ENCODE peak calls at places on chromosome 22, in six cellular contexts. One of them, this sample, is unnamed.

GRCh38 chr22:41382098-41382578 is 396 bp downstream of the TEF start:
- DNase-seq in ovary: peak; percentile 84
- DNase-seq in testis: peak; percentile 85
- DNase-seq in body of pancreas: peak; percentile 60
- DNase-seq in uterus: peak; percentile 84
- DNase-seq in endothelial cell of umbilical vein: no peak
- DNase-seq in this sample: peak; percentile 69

GRCh38 chr22:24076091-24076867 is 65.2 kb downstream of the CABIN1 start:
- DNase-seq in body of pancreas: no peak
- DNase-seq in ovary: no peak
- DNase-seq in testis: no peak
- DNase-seq in endothelial cell of umbilical vein: no peak
- DNase-seq in uterus: no peak
- DNase-seq in this sample: no peak

GRCh38 chr22:25745341-25746011 is 3.5 kb downstream of the MYO18B start:
- DNase-seq in testis: no peak
- DNase-seq in ovary: no peak
- DNase-seq in body of pancreas: no peak
- DNase-seq in uterus: no peak
- DNase-seq in endothelial cell of umbilical vein: no peak
- DNase-seq in this sample: no peak

GRCh38 chr22:31650391-31650790 is 11.6 kb downstream of the PISD start:
- DNase-seq in body of pancreas: peak; percentile 31
- DNase-seq in uterus: peak; percentile 41
- DNase-seq in testis: no peak
- DNase-seq in endothelial cell of umbilical vein: no peak
- DNase-seq in ovary: no peak
- DNase-seq in this sample: no peak

GRCh38 chr22:26041931-26042330 is 127.3 kb upstream of the SEZ6L start:
- DNase-seq in endothelial cell of umbilical vein: no peak
- DNase-seq in uterus: no peak
- DNase-seq in testis: no peak
- DNase-seq in ovary: no peak
- DNase-seq in body of pancreas: no peak
- DNase-seq in this sample: no peak

GRCh38 chr22:47786650-47787290 is 1024.3 kb downstream of the TBC1D22A start:
- DNase-seq in body of pancreas: no peak
- DNase-seq in endothelial cell of umbilical vein: no peak
- DNase-seq in ovary: no peak
- DNase-seq in uterus: no peak
- DNase-seq in testis: no peak
- DNase-seq in this sample: no peak

GRCh38 chr22:22344430-22344829 is 99.8 kb downstream of the VPREB1 start:
- DNase-seq in testis: no peak
- DNase-seq in body of pancreas: no peak
- DNase-seq in ovary: no peak
- DNase-seq in uterus: no peak
- DNase-seq in endothelial cell of umbilical vein: no peak
- DNase-seq in this sample: no peak

GRCh38 chr22:11253000-11253511 is 4274.9 kb upstream of the OR11H1 start:
- DNase-seq in body of pancreas: no peak
- DNase-seq in testis: no peak
- DNase-seq in endothelial cell of umbilical vein: no peak
- DNase-seq in uterus: no peak
- DNase-seq in ovary: peak; percentile 6
- DNase-seq in this sample: no peak

GRCh38 chr22:35915477-35916013 is 113.1 kb downstream of the RBFOX2 start:
- DNase-seq in testis: no peak
- DNase-seq in ovary: no peak
- DNase-seq in uterus: no peak
- DNase-seq in body of pancreas: no peak
- DNase-seq in endothelial cell of umbilical vein: peak; percentile 47
- DNase-seq in this sample: no peak
- H3K27ac ChIP-seq in testis: peak overlapping the region; percentile 70
- H3K27ac ChIP-seq in ovary: peak overlapping the region; percentile 49
- H3K27ac ChIP-seq in uterus: peak overlapping the region; percentile 74
- H3K27ac ChIP-seq in body of pancreas: peak overlapping the region; percentile 81
- H3K27ac ChIP-seq in endothelial cell of umbilical vein: peak overlapping the region; percentile 27
- H3K27ac ChIP-seq in this sample: peak overlapping the region; percentile 92

GRCh38 chr22:30425616-30426394 is at the start of gene MTFP1:
- DNase-seq in endothelial cell of umbilical vein: peak; percentile 72
- DNase-seq in body of pancreas: peak; percentile 55
- DNase-seq in testis: peak; percentile 79
- DNase-seq in uterus: peak; percentile 47
- DNase-seq in ovary: peak; percentile 69
- DNase-seq in this sample: no peak
- TF ChIP-seq POLR2A in endothelial cell of umbilical vein: peak; percentile 64
- TF ChIP-seq POLR2A in body of pancreas: peak; percentile 56
- TF ChIP-seq POLR2A in testis: no peak
- TF ChIP-seq POLR2A in uterus: no peak
- TF ChIP-seq POLR2A in ovary: no peak
- TF ChIP-seq POLR2A in this sample: no peak

GRCh38 chr22:45210577-45211431 is 29.9 kb downstream of the KIAA0930 start:
- DNase-seq in body of pancreas: no peak
- DNase-seq in testis: no peak
- DNase-seq in endothelial cell of umbilical vein: no peak
- DNase-seq in ovary: no peak
- DNase-seq in uterus: no peak
- DNase-seq in this sample: no peak

GRCh38 chr22:45211848-45212247 is 28.8 kb downstream of the KIAA0930 start:
- DNase-seq in endothelial cell of umbilical vein: no peak
- DNase-seq in uterus: no peak
- DNase-seq in ovary: no peak
- DNase-seq in body of pancreas: no peak
- DNase-seq in testis: no peak
- DNase-seq in this sample: no peak

GRCh38 chr22:45212306-45212709 is 28.4 kb downstream of the KIAA0930 start:
- DNase-seq in testis: peak; percentile 74
- DNase-seq in body of pancreas: peak; percentile 48
- DNase-seq in endothelial cell of umbilical vein: peak; percentile 89
- DNase-seq in uterus: peak; percentile 73
- DNase-seq in ovary: peak; percentile 36
- DNase-seq in this sample: no peak

GRCh38 chr22:45211435-45211834 is 29.3 kb downstream of the KIAA0930 start:
- DNase-seq in testis: no peak
- DNase-seq in body of pancreas: no peak
- DNase-seq in uterus: no peak
- DNase-seq in ovary: no peak
- DNase-seq in endothelial cell of umbilical vein: no peak
- DNase-seq in this sample: no peak

DNA sequence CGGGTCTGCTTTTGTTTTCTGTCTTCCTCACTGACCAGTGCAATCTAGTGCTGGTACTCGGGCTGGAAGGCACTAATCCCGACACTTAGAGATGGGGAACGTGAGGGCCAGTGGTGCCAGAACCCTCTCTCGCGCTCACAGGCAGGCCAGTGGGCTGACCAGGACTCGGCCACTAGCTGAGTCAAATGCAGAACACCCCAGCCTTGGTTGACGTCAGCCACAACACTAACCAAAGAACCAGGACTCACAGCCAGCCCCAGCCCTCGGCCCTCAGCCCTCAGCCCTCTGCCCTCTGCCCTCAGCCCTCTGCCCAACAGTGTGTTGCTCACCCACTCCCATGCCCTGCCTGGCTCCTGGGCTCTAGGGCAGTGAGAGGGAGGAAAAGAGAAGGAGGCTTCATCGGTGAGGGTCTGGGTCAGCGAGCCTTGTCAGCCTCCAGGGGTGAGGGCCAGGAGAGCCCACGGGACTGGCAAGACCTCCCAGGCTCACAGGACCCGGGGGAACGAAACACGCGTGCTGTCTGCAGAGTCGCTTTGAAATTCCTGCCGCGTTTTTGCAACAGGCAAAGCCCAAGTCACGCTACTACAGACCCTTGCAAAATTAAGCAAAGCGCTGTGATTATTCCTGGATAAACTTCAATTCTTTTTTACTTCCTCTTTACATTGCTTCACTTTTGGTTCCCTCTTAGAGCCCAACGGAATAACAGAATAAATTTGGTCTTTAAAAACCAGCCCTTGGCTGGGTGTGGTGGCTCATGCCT is 27.5 kb downstream of the KIAA0930 start:
- DNase-seq in testis: peak; percentile 55
- DNase-seq in ovary: no peak
- DNase-seq in uterus: peak; percentile 42
- DNase-seq in body of pancreas: peak; percentile 46
- DNase-seq in endothelial cell of umbilical vein: no peak
- DNase-seq in this sample: peak; percentile 55
- H3K27ac ChIP-seq in testis: peak overlapping the region; percentile 70
- H3K27ac ChIP-seq in ovary: no peak overlapping the region
- H3K27ac ChIP-seq in uterus: peak overlapping the region; percentile 66
- H3K27ac ChIP-seq in body of pancreas: peak overlapping the region; percentile 46
- H3K27ac ChIP-seq in endothelial cell of umbilical vein: peak overlapping the region; percentile 26
- H3K27ac ChIP-seq in this sample: peak overlapping the region; percentile 81

GRCh38 chr22:38177926-38178604 is 3.6 kb downstream of the PLA2G6 start:
- DNase-seq in testis: peak; percentile 71
- DNase-seq in ovary: peak; percentile 56
- DNase-seq in body of pancreas: peak; percentile 49
- DNase-seq in uterus: peak; percentile 38
- DNase-seq in endothelial cell of umbilical vein: peak; percentile 90
- DNase-seq in this sample: no peak

GRCh38 chr22:38177044-38177443 is 4.6 kb downstream of the PLA2G6 start:
- DNase-seq in testis: no peak
- DNase-seq in ovary: no peak
- DNase-seq in endothelial cell of umbilical vein: no peak
- DNase-seq in uterus: no peak
- DNase-seq in body of pancreas: no peak
- DNase-seq in this sample: no peak

GRCh38 chr22:38180841-38181452 is 683 bp downstream of the PLA2G6 start:
- DNase-seq in uterus: no peak
- DNase-seq in endothelial cell of umbilical vein: peak; percentile 40
- DNase-seq in body of pancreas: peak; percentile 37
- DNase-seq in ovary: peak; percentile 46
- DNase-seq in testis: peak; percentile 67
- DNase-seq in this sample: no peak

GRCh38 chr22:38184788-38185187 is 3.2 kb upstream of the PLA2G6 start:
- DNase-seq in testis: no peak
- DNase-seq in ovary: no peak
- DNase-seq in uterus: no peak
- DNase-seq in endothelial cell of umbilical vein: no peak
- DNase-seq in body of pancreas: no peak
- DNase-seq in this sample: no peak

GRCh38 chr22:38181453-38182200 is at the start of gene PLA2G6:
- DNase-seq in uterus: peak; percentile 98
- DNase-seq in ovary: peak; percentile 99
- DNase-seq in endothelial cell of umbilical vein: peak; percentile 100
- DNase-seq in testis: peak; percentile 99
- DNase-seq in body of pancreas: peak; percentile 99
- DNase-seq in this sample: peak; percentile 97
- TF ChIP-seq POLR2A in uterus: peak; percentile 69
- TF ChIP-seq POLR2A in ovary: peak; percentile 55
- TF ChIP-seq POLR2A in endothelial cell of umbilical vein: peak; percentile 64
- TF ChIP-seq POLR2A in testis: peak; percentile 15
- TF ChIP-seq POLR2A in body of pancreas: peak; percentile 59
- TF ChIP-seq POLR2A in this sample: no peak

GRCh38 chr22:19962909-19963806 is 21.5 kb upstream of the TXNRD2 start:
- DNase-seq in body of pancreas: peak; percentile 95
- DNase-seq in endothelial cell of umbilical vein: peak; percentile 43
- DNase-seq in uterus: no peak
- DNase-seq in testis: no peak
- DNase-seq in ovary: no peak
- DNase-seq in this sample: no peak
- H3K27ac ChIP-seq in body of pancreas: peak overlapping the region; percentile 90
- H3K27ac ChIP-seq in endothelial cell of umbilical vein: peak overlapping the region; percentile 27
- H3K27ac ChIP-seq in uterus: no peak overlapping the region
- H3K27ac ChIP-seq in testis: no peak overlapping the region
- H3K27ac ChIP-seq in ovary: no peak overlapping the region
- H3K27ac ChIP-seq in this sample: peak overlapping the region; percentile 34

This sample was measured in tibial nerve.